ENCODE peak calls at places on chromosomes 1 and 21, in ten cellular contexts. F is RCC 7860; P is iPS-NIHi11; V is D341Med; X is left colon; D is caudate nucleus; L is stimulated activated CD4-positive, alpha-beta T cell treated with anti-CD3 and anti-CD28 coated beads, TNF-alpha, amount 100 ng/mL, for 48 hours; I is pons; U is AG10803; Q is neural crest cell. S is an unnamed sample.

GRCh38 chr1:64282353-64282752 is 78.9 kb downstream of the UBE2U start:
- DNase-seq in X (no peak), P (peak; percentile 53), F (no peak), U (no peak), V (peak; percentile 27), L (no peak), Q (no peak), D (no peak), I (peak; percentile 37), S (no peak)

GRCh38 chr1:15371610-15372539 is 37.8 kb upstream of the EFHD2 start:
- DNase-seq in F (no peak), V (no peak), D (no peak), U (no peak), P (no peak), X (no peak), Q (no peak), L (no peak), I (no peak), S (no peak)

GRCh38 chr1:198174297-198174696 is 17.5 kb downstream of the NEK7 start:
- DNase-seq in I (no peak), D (no peak), Q (no peak), F (no peak), L (no peak), P (no peak), V (no peak), U (no peak), X (no peak), S (no peak)

GRCh38 chr1:197435224-197435623 is 167.2 kb downstream of the CRB1 start:
- DNase-seq in F (no peak), X (no peak), D (no peak), Q (peak; percentile 2), P (no peak), U (no peak), I (no peak), L (no peak), V (no peak), S (peak; percentile 30)

GRCh38 chr1:225748479-225748878 is 29.1 kb upstream of the SRP9 start:
- DNase-seq in I (no peak), L (no peak), P (no peak), U (peak; percentile 49), Q (no peak), V (no peak), X (no peak), F (no peak), D (no peak), S (no peak)

GRCh38 chr21:32257952-32258785 is 20.7 kb downstream of the MIS18A start:
- DNase-seq in L (peak; percentile 24), D (no peak), I (peak; percentile 93), F (peak; percentile 52), U (peak; percentile 84), P (peak; percentile 80), V (peak; percentile 83), Q (peak; percentile 65), X (peak; percentile 48), S (peak; percentile 70)

GRCh38 chr21:36615274-36615964 is 83.5 kb upstream of the SIM2 start:
- DNase-seq in P (peak; percentile 59), F (no peak), I (no peak), X (no peak), L (no peak), U (no peak), D (no peak), V (no peak), Q (no peak), S (no peak)

GRCh38 chr1:87450615-87451209 is 122.0 kb downstream of the LMO4 start:
- DNase-seq in L (no peak), P (no peak), I (no peak), Q (no peak), X (peak; percentile 32), V (no peak), U (no peak), D (no peak), F (no peak), S (no peak)

GRCh38 chr21:20721151-20721550 is 277.1 kb upstream of the NCAM2 start:
- DNase-seq in P (no peak), D (no peak), L (no peak), I (no peak), F (no peak), V (no peak), U (no peak), X (no peak), Q (no peak), S (no peak)

GRCh38 chr1:40042337-40042736 is 1.8 kb downstream of the CAP1 start:
- DNase-seq in X (no peak), L (no peak), I (no peak), D (no peak), V (no peak), P (no peak), U (peak; percentile 35), F (peak; percentile 74), Q (no peak), S (no peak)

GRCh38 chr1:211479624-211480023 is 12.3 kb downstream of the RD3 start:
- DNase-seq in L (no peak), V (no peak), D (no peak), P (no peak), I (no peak), U (no peak), Q (no peak), X (no peak), F (no peak), S (no peak)

GRCh38 chr1:197775282-197776262 is at the start of gene DENND1B:
- DNase-seq in I (peak; percentile 25), F (no peak), U (peak; percentile 83), D (no peak), P (peak; percentile 65), L (peak; percentile 70), V (peak; percentile 81), Q (peak; percentile 54), X (peak; percentile 87), S (peak; percentile 62)

GRCh38 chr1:172460901-172461315 is 17.0 kb upstream of the PIGC start:
- DNase-seq in Q (no peak), D (no peak), U (no peak), V (no peak), I (no peak), P (no peak), X (no peak), F (no peak), L (no peak), S (peak; percentile 51)

GRCh38 chr1:30727796-30728195 is 4.4 kb upstream of the MATN1 start:
- DNase-seq in D (no peak), V (no peak), X (no peak), P (no peak), U (no peak), Q (no peak), F (peak; percentile 38), I (no peak), L (no peak), S (no peak)

GRCh38 chr1:248622491-248623106 is 12.3 kb downstream of the OR2T11 start:
- DNase-seq in D (no peak), I (peak; percentile 42), P (no peak), L (no peak), Q (no peak), U (peak; percentile 51), V (no peak), F (no peak), X (no peak), S (no peak)

GRCh38 chr1:19121192-19121591 is 88.9 kb downstream of the UBR4 start:
- DNase-seq in Q (no peak), U (no peak), V (no peak), I (no peak), D (no peak), F (no peak), L (no peak), X (peak; percentile 86), P (no peak), S (no peak)